ENCODE peak calls at places on chromosomes 12 and 14, in five cellular contexts. V is HCT116; R is DMS 273 treated with DMSO at 0.1 percent for 48 hours; P is activated CD4-positive, alpha-beta T cell treated with anti-CD3 and anti-CD28 coated beads for 24 hours; Z is astrocyte of the hippocampus. S is an unnamed sample.

GRCh38 chr14:104694991-104695659 is 5.7 kb downstream of the INF2 start:
- DNase-seq in V (no peak), R (no peak), P (no peak), Z (peak; percentile 74), S (peak; percentile 23)

GRCh38 chr12:52870361-52871290 is 21.8 kb upstream of the KRT78 start:
- DNase-seq in V (no peak), R (no peak), P (peak; percentile 68), Z (peak; percentile 79), S (peak; percentile 48)

GRCh38 chr12:55515696-55516095 is 23.5 kb downstream of the OR6C68 start:
- DNase-seq in V (no peak), R (no peak), P (no peak), Z (no peak), S (no peak)

GRCh38 chr14:85296466-85297210 is 233.3 kb upstream of the FLRT2 start:
- DNase-seq in V (no peak), R (no peak), P (no peak), Z (peak; percentile 42), S (peak; percentile 87)

GRCh38 chr12:124688356-124688992 is 121.1 kb upstream of the NCOR2 start:
- DNase-seq in V (no peak), R (no peak), P (no peak), Z (no peak), S (no peak)

GRCh38 chr12:12977231-12977630 is 22.8 kb downstream of the HEBP1 start:
- DNase-seq in V (no peak), R (no peak), P (no peak), Z (no peak), S (no peak)

GRCh38 chr12:65494537-65494936 is 216.1 kb downstream of the MSRB3 start:
- DNase-seq in V (peak; percentile 85), R (no peak), P (no peak), Z (peak; percentile 20), S (peak; percentile 50)

GRCh38 chr14:74875941-74876913 is at the start of gene PROX2:
- DNase-seq in V (no peak), R (no peak), P (no peak), Z (no peak), S (no peak)

GRCh38 chr12:85949253-85949652 is 75.2 kb downstream of the NTS start:
- DNase-seq in V (no peak), R (no peak), P (no peak), Z (no peak), S (no peak)

GRCh38 chr14:104975481-104976197 is 2.5 kb downstream of the AHNAK2 start:
- DNase-seq in V (no peak), R (no peak), P (no peak), Z (no peak), S (no peak)

GRCh38 chr12:49541911-49542505 is 3.2 kb downstream of the KCNH3 start:
- DNase-seq in V (no peak), R (no peak), P (no peak), Z (no peak), S (no peak)

GRCh38 chr14:53620325-53620716 is 336.3 kb downstream of the BMP4 start:
- DNase-seq in V (no peak), R (no peak), P (no peak), Z (peak; percentile 72), S (peak; percentile 28)

GRCh38 chr12:106978035-106978800 is 8.7 kb downstream of the MTERF2 start:
- DNase-seq in V (no peak), R (peak; percentile 59), P (no peak), Z (peak; percentile 79), S (no peak)

GRCh38 chr12:116609715-116610114 is 50.5 kb downstream of the MAP1LC3B2 start:
- DNase-seq in V (no peak), R (no peak), P (no peak), Z (no peak), S (no peak)

GRCh38 chr12:48261773-48262172 is 58.7 kb upstream of the OR10AD1 start:
- DNase-seq in V (no peak), R (no peak), P (no peak), Z (no peak), S (no peak)

GRCh38 chr12:122148657-122149056 is 25.4 kb downstream of the IL31 start:
- DNase-seq in V (no peak), R (no peak), P (no peak), Z (no peak), S (no peak)

S was measured in mesenchymal stem cell.